ENCODE peak calls at places on chromosomes 5 and 9, in eight cellular contexts. R is T1000; U is GM12891; P is AG04450; F is right lobe of liver; W is endothelial cell; I is left cardiac atrium; V is activated T-cell treated with anti-CD3 and anti-CD28 coated beads, Interleukin-2, amount 50 U/mL, for 48 hours. X is an unnamed sample.

GRCh38 chr5:173283318-173284288 is 44.6 kb downstream of the STC2 start:
- DNase-seq in U (peak), I (peak), V (peak), R (peak), F (peak), P (no peak), W (peak), X (peak)

GRCh38 chr9:7094052-7094451 is 336.3 kb downstream of the KDM4C start:
- DNase-seq in I (no peak), U (no peak), V (no peak), W (peak), R (no peak), F (no peak), P (no peak), X (no peak)

GRCh38 chr5:85556464-85556863 is 1061.3 kb upstream of the COX7C start:
- DNase-seq in F (no peak), W (no peak), R (no peak), I (no peak), V (no peak), U (no peak), P (no peak), X (no peak)

GRCh38 chr9:91426123-91426745 is 2.6 kb upstream of the NFIL3 start:
- DNase-seq in R (no peak), U (no peak), F (no peak), W (no peak), V (no peak), I (no peak), P (no peak), X (peak)

GRCh38 chr9:75880556-75880955 is 9.9 kb upstream of the PCSK5 start:
- DNase-seq in I (no peak), U (no peak), W (no peak), R (no peak), V (no peak), P (no peak), F (no peak), X (no peak)

GRCh38 chr5:117182104-117182503 is 607.5 kb upstream of the SEMA6A start:
- DNase-seq in U (no peak), R (no peak), V (no peak), W (no peak), I (no peak), F (no peak), P (no peak), X (no peak)

GRCh38 chr9:82604947-82605656 is 457.8 kb downstream of the RASEF start:
- DNase-seq in I (peak), F (peak), R (no peak), P (no peak), U (no peak), V (no peak), W (no peak), X (no peak)

GRCh38 chr5:143679777-143680176 is 132.2 kb upstream of the HMHB1 start:
- DNase-seq in U (no peak), I (no peak), P (no peak), F (no peak), W (no peak), V (no peak), R (no peak), X (no peak)

GRCh38 chr5:34706084-34706483 is 50.0 kb downstream of the RAI14 start:
- DNase-seq in U (no peak), I (no peak), V (no peak), W (no peak), F (no peak), P (no peak), R (no peak), X (no peak)

GRCh38 chr5:34039398-34040157 is 3.4 kb downstream of the C1QTNF3 start:
- DNase-seq in W (no peak), U (no peak), F (no peak), I (no peak), P (no peak), V (no peak), R (no peak), X (no peak)

GRCh38 chr5:113053614-113054013 is 77.0 kb downstream of the DCP2 start:
- DNase-seq in U (no peak), P (no peak), V (no peak), W (no peak), I (peak), R (no peak), F (no peak), X (no peak)

GRCh38 chr5:78881884-78882283 is 103.2 kb downstream of the ARSB start:
- DNase-seq in F (no peak), P (no peak), U (no peak), R (no peak), V (no peak), I (no peak), W (no peak), X (no peak)

GRCh38 chr5:172223901-172224873 is 30.2 kb downstream of the EFCAB9 start:
- DNase-seq in I (no peak), R (no peak), P (no peak), V (peak), F (no peak), W (no peak), U (no peak), X (no peak)

GRCh38 chr5:55418994-55419991 is 111.5 kb downstream of the MTREX start:
- DNase-seq in W (no peak), V (no peak), P (peak), I (no peak), U (no peak), R (no peak), F (no peak), X (no peak)

GRCh38 chr9:98191615-98192502 is 578 bp downstream of the CORO2A start:
- DNase-seq in I (peak), U (peak), V (peak), R (no peak), P (no peak), F (peak), W (peak), X (peak)

GRCh38 chr5:147216552-147217154 is 18.2 kb upstream of the STK32A start:
- DNase-seq in I (no peak), P (no peak), R (no peak), U (no peak), F (no peak), W (no peak), V (no peak), X (no peak)

GRCh38 chr5:127056896-127057295 is 16.4 kb downstream of the C5orf63 start:
- DNase-seq in F (no peak), V (no peak), W (no peak), I (no peak), U (no peak), R (no peak), P (no peak), X (no peak)

GRCh38 chr9:137025120-137025966 is 2.7 kb downstream of the ABCA2 start:
- DNase-seq in I (no peak), F (peak), R (no peak), W (no peak), P (no peak), V (peak), U (no peak), X (no peak)

GRCh38 chr5:37721447-37721871 is 118.4 kb downstream of the GDNF start:
- DNase-seq in U (no peak), F (no peak), P (no peak), W (no peak), R (no peak), I (no peak), V (peak), X (no peak)

GRCh38 chr5:68683632-68684035 is 410.2 kb upstream of the SLC30A5 start:
- DNase-seq in U (no peak), P (peak), I (peak), V (no peak), F (no peak), W (no peak), R (peak), X (no peak)

GRCh38 chr9:137759649-137760321 is 117.8 kb upstream of the CACNA1B start:
- DNase-seq in I (no peak), W (no peak), R (no peak), U (no peak), F (no peak), V (no peak), P (no peak), X (no peak)

GRCh38 chr9:13049223-13049622 is 230.3 kb downstream of the MPDZ start:
- DNase-seq in P (no peak), V (no peak), W (no peak), F (no peak), I (no peak), R (no peak), U (no peak), X (no peak)

GRCh38 chr5:167953151-167953788 is 338.2 kb upstream of the WWC1 start:
- DNase-seq in R (no peak), F (no peak), V (no peak), P (no peak), I (no peak), U (no peak), W (no peak), X (no peak)

GRCh38 chr9:7210854-7211637 is 453.3 kb downstream of the KDM4C start:
- DNase-seq in P (no peak), U (no peak), I (no peak), R (no peak), W (no peak), F (no peak), V (no peak), X (no peak)

GRCh38 chr9:120312031-120312430 is 267.9 kb downstream of the CDK5RAP2 start:
- DNase-seq in W (no peak), R (no peak), P (no peak), U (no peak), V (no peak), F (no peak), I (no peak), X (no peak)

GRCh38 chr5:98770158-98770910 is 3.1 kb upstream of the RGMB start:
- DNase-seq in I (peak), U (peak), V (peak), W (peak), F (peak), P (no peak), R (no peak), X (peak)

GRCh38 chr5:15627109-15627508 is 127.1 kb downstream of the FBXL7 start:
- DNase-seq in I (no peak), V (no peak), R (no peak), F (no peak), W (no peak), P (no peak), U (no peak), X (no peak)

GRCh38 chr9:137234055-137234697 is 3.5 kb downstream of the SLC34A3 start:
- DNase-seq in I (no peak), R (no peak), U (no peak), F (no peak), W (no peak), P (no peak), V (no peak), X (no peak)

GRCh38 chr9:16921855-16922254 is 51.4 kb upstream of the BNC2 start:
- DNase-seq in P (no peak), F (no peak), R (no peak), W (no peak), U (no peak), V (no peak), I (no peak), X (no peak)

GRCh38 chr5:119031047-119031886 is 39.6 kb upstream of the DMXL1 start:
- DNase-seq in U (no peak), V (no peak), F (no peak), W (no peak), R (no peak), I (no peak), P (no peak), X (no peak)

GRCh38 chr5:73911761-73912393 is 285.9 kb downstream of the ARHGEF28 start:
- DNase-seq in F (no peak), V (no peak), P (no peak), I (no peak), R (no peak), U (no peak), W (no peak), X (no peak)

GRCh38 chr9:127136081-127136879 is 13.8 kb upstream of the ANGPTL2 start:
- DNase-seq in U (no peak), I (no peak), V (peak), F (no peak), R (no peak), P (no peak), W (no peak), X (no peak)

GRCh38 chr9:136722969-136723356 is 10.6 kb downstream of the DIPK1B start:
- DNase-seq in P (no peak), U (no peak), I (no peak), R (no peak), W (no peak), V (no peak), F (no peak), X (peak)

X was measured in KBM-7.